ENCODE peak calls at places on chromosomes 11 and 22, in seven cellular contexts. N is fibroblast of the aortic adventitia; F is CD8-positive, alpha-beta T cell; S is activated CD8-positive, alpha-beta T cell treated with anti-CD3 and anti-CD28 coated beads for 36 hours; W is A549; U is AG04450; X is SK-N-SH. Y is an unnamed sample.

GRCh38 chr11:111945198-111945597 is 8.1 kb downstream of the DIXDC1 start:
- DNase-seq in X (no peak), F (no peak), U (no peak), N (no peak), S (no peak), W (no peak), Y (no peak)

GRCh38 chr22:39090426-39091064 is 6.5 kb upstream of the APOBEC3H start:
- DNase-seq in S (peak), N (no peak), U (no peak), X (no peak), W (no peak), F (peak), Y (no peak)

GRCh38 chr11:119684361-119685072 is 44.5 kb downstream of the NECTIN1 start:
- DNase-seq in S (peak), W (peak), X (peak), F (no peak), N (peak), U (peak), Y (no peak)

GRCh38 chr11:17719940-17720795 is 797 bp downstream of the MYOD1 start:
- DNase-seq in F (no peak), W (peak), U (no peak), N (no peak), S (no peak), X (peak), Y (no peak)

GRCh38 chr11:69971741-69972140 is 106.4 kb upstream of the ANO1 start:
- DNase-seq in S (peak), X (no peak), F (no peak), N (no peak), U (no peak), W (no peak), Y (no peak)

GRCh38 chr11:44243633-44244343 is 66.2 kb downstream of the ALX4 start:
- DNase-seq in F (no peak), N (peak), X (no peak), S (no peak), U (no peak), W (peak), Y (no peak)

GRCh38 chr11:16977136-16978020 is 36.8 kb downstream of the PLEKHA7 start:
- DNase-seq in X (no peak), S (no peak), F (no peak), N (no peak), U (no peak), W (no peak), Y (no peak)

GRCh38 chr11:124481365-124482323 is 36.1 kb upstream of the OR8B8 start:
- DNase-seq in X (peak), W (peak), S (peak), U (peak), N (peak), F (no peak), Y (no peak)

GRCh38 chr11:15584158-15584557 is 469.4 kb downstream of the INSC start:
- DNase-seq in U (no peak), X (peak), N (no peak), W (no peak), F (no peak), S (no peak), Y (no peak)

GRCh38 chr22:29032584-29032983 is 29.0 kb downstream of the C22orf31 start:
- DNase-seq in F (no peak), X (no peak), U (no peak), W (peak), N (peak), S (no peak), Y (no peak)

GRCh38 chr11:86365566-86365965 is 9.1 kb upstream of the CCDC81 start:
- DNase-seq in U (peak), W (no peak), N (peak), X (no peak), S (no peak), F (no peak), Y (no peak)

GRCh38 chr11:62171261-62171723 is 18.7 kb upstream of the SCGB1D1 start:
- DNase-seq in W (peak), F (peak), X (peak), U (peak), N (peak), S (peak), Y (no peak)

GRCh38 chr22:36577019-36577418 is 48.1 kb upstream of the EIF3D start:
- DNase-seq in X (no peak), S (no peak), F (no peak), N (peak), W (peak), U (peak), Y (no peak)

GRCh38 chr22:26956346-26956745 is 299.0 kb downstream of the MIAT start:
- DNase-seq in N (no peak), F (no peak), S (no peak), W (no peak), U (no peak), X (peak), Y (no peak)

GRCh38 chr22:35376728-35377472 is 4.0 kb upstream of the HMOX1 start:
- DNase-seq in S (peak), U (peak), W (peak), X (no peak), N (peak), F (no peak), Y (no peak)

GRCh38 chr11:10309163-10310093 is 4.6 kb downstream of the ADM start:
- DNase-seq in X (no peak), W (peak), N (peak), U (no peak), F (no peak), S (peak), Y (no peak)

GRCh38 chr11:454043-454442 is 4.0 kb downstream of the PTDSS2 start:
- DNase-seq in U (no peak), X (no peak), N (no peak), W (no peak), S (no peak), F (no peak), Y (no peak)

GRCh38 chr22:31917227-31917921 is 27.0 kb upstream of the YWHAH start:
- DNase-seq in N (no peak), S (peak), X (no peak), W (no peak), F (no peak), U (no peak), Y (no peak)

GRCh38 chr11:60305906-60306619 is 21.0 kb upstream of the MS4A6E start:
- DNase-seq in N (no peak), S (no peak), X (no peak), F (no peak), U (no peak), W (no peak), Y (no peak)

GRCh38 chr11:19474954-19475811 is 234.4 kb upstream of the E2F8 start:
- DNase-seq in X (peak), U (no peak), S (no peak), F (no peak), N (no peak), W (no peak), Y (no peak)

GRCh38 chr11:46149826-46150225 is 28.6 kb upstream of the PHF21A start:
- DNase-seq in S (no peak), N (no peak), U (no peak), W (no peak), F (no peak), X (no peak), Y (no peak)

GRCh38 chr22:42811510-42811909 is 45.6 kb downstream of the ARFGAP3 start:
- DNase-seq in X (no peak), S (no peak), W (no peak), N (no peak), F (no peak), U (no peak), Y (no peak)

GRCh38 chr22:20516399-20516798 is 9.0 kb downstream of the MED15 start:
- DNase-seq in W (no peak), N (no peak), S (no peak), U (no peak), F (no peak), X (no peak), Y (no peak)

GRCh38 chr11:126915430-126915829 is 85.1 kb downstream of the KIRREL3 start:
- DNase-seq in U (no peak), N (no peak), F (no peak), X (no peak), S (no peak), W (no peak), Y (no peak)

GRCh38 chr11:76683496-76684095 is 13.0 kb upstream of the LRRC32 start:
- DNase-seq in S (no peak), N (no peak), W (no peak), X (no peak), U (no peak), F (no peak), Y (no peak)

GRCh38 chr11:2415601-2416380 is 15.2 kb downstream of the TSSC4 start:
- DNase-seq in X (no peak), F (no peak), U (no peak), N (no peak), S (no peak), W (no peak), Y (no peak)

GRCh38 chr11:113895367-113896155 is 9.0 kb upstream of the HTR3B start:
- DNase-seq in N (no peak), U (no peak), W (no peak), F (no peak), S (no peak), X (no peak), Y (no peak)

GRCh38 chr22:31347251-31348008 is 1.3 kb upstream of the PATZ1 start:
- DNase-seq in U (peak), N (peak), S (peak), F (no peak), X (peak), W (peak), Y (no peak)

GRCh38 chr11:76860539-76861475 is at the start of gene ACER3:
- DNase-seq in U (peak), W (peak), F (peak), N (peak), S (peak), X (peak), Y (peak)

GRCh38 chr11:2459796-2460531 is 15.2 kb downstream of the KCNQ1 start:
- DNase-seq in N (no peak), X (peak), S (no peak), U (no peak), W (no peak), F (no peak), Y (no peak)

GRCh38 chr11:134097146-134097545 is 28.3 kb downstream of the JAM3 start:
- DNase-seq in N (no peak), F (no peak), W (no peak), X (no peak), U (no peak), S (no peak), Y (no peak)

GRCh38 chr11:134101292-134101691 is 32.4 kb downstream of the JAM3 start:
- DNase-seq in F (no peak), S (no peak), X (no peak), W (no peak), N (peak), U (no peak), Y (no peak)

GRCh38 chr11:134100171-134100570 is 31.3 kb downstream of the JAM3 start:
- DNase-seq in S (no peak), F (no peak), W (no peak), N (no peak), U (no peak), X (no peak), Y (no peak)

GRCh38 chr11:134098566-134099184 is 29.8 kb downstream of the JAM3 start:
- DNase-seq in W (peak), S (no peak), F (no peak), N (no peak), U (no peak), X (no peak), Y (no peak)
- TF ChIP-seq CTCF in W (no peak), S (peak), F (no peak), N (peak), U (peak), X (no peak), Y (peak)

GRCh38 chr11:21933095-21933494 is 259.8 kb upstream of the ANO5 start:
- DNase-seq in S (no peak), F (no peak), W (peak), U (no peak), X (peak), N (no peak), Y (no peak)
- TF ChIP-seq CTCF in S (peak), F (no peak), W (peak), U (no peak), X (peak), N (no peak), Y (peak)

DNA sequence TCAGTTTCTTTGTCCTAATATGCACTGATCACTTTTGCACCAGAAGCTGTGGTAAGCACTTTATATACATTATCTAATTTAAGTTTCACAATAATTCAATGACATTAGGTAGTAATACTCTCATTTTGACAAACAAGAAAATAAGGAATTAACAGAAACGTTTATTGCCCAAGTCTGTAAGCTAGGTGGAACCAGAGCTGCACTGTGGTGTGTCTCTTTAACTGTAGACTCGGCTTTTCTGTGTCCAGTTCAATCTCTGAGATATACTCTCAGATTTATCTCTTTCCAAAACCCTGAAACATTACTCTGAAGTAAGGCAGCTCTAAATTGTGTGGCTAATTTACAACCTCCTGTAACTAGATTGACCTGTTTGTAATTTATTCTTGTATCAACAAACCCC is 101.1 kb downstream of the MUC15 start:
- DNase-seq in X (no peak), S (no peak), N (no peak), U (no peak), F (no peak), W (no peak), Y (no peak)
- TF ChIP-seq CTCF in X (no peak), S (no peak), N (no peak), U (no peak), F (no peak), W (no peak), Y (no peak)

GRCh38 chr11:68890490-68891231 is 13.0 kb downstream of the MRPL21 start:
- DNase-seq in N (peak), X (peak), S (no peak), F (no peak), W (no peak), U (no peak), Y (no peak)
- TF ChIP-seq CTCF in N (no peak), X (no peak), S (no peak), F (no peak), W (no peak), U (no peak), Y (no peak)